ENCODE peak calls at places on chromosomes 4 and X, in seven cellular contexts. H, W, U, Z, C, F and R are unnamed samples.

GRCh38 chrX:13716905-13717304 is 17.5 kb downstream of the TRAPPC2 start:
- DNase-seq in H (no peak), W (no peak), U (no peak), Z (no peak), C (no peak), F (no peak), R (no peak)

GRCh38 chr4:55768291-55768690 is 51.3 kb upstream of the EXOC1L start:
- DNase-seq in H (no peak), W (no peak), U (peak), Z (peak), C (no peak), F (peak), R (no peak)

GRCh38 chr4:109576462-109576861 is 16.4 kb downstream of the MCUB start:
- DNase-seq in H (no peak), W (peak), U (no peak), Z (no peak), C (no peak), F (peak), R (peak)

GRCh38 chr4:105622269-105622668 is 69.8 kb downstream of the ARHGEF38 start:
- DNase-seq in H (no peak), W (no peak), U (peak), Z (peak), C (no peak), F (peak), R (no peak)

GRCh38 chr4:18021720-18022571 is at the start of gene LCORL:
- DNase-seq in H (peak), W (peak), U (peak), Z (peak), C (peak), F (peak), R (peak)

GRCh38 chr4:17966312-17966711 is 55.2 kb downstream of the LCORL start:
- DNase-seq in H (no peak), W (no peak), U (no peak), Z (no peak), C (no peak), F (no peak), R (no peak)

GRCh38 chr4:139300431-139301142 is 718 bp upstream of the NAA15 start:
- DNase-seq in H (peak), W (peak), U (peak), Z (peak), C (no peak), F (peak), R (no peak)

GRCh38 chr4:98996056-98996941 is 778 bp downstream of the METAP1 start:
- DNase-seq in H (no peak), W (peak), U (peak), Z (peak), C (no peak), F (peak), R (no peak)

GRCh38 chr4:155207534-155208257 is 740 bp upstream of the NPY2R start:
- DNase-seq in H (no peak), W (no peak), U (peak), Z (peak), C (no peak), F (no peak), R (no peak)

GRCh38 chrX:47467106-47467505 is 15.9 kb downstream of the ZNF41 start:
- DNase-seq in H (no peak), W (no peak), U (no peak), Z (no peak), C (no peak), F (no peak), R (no peak)

GRCh38 chr4:8192748-8193738 is 6.0 kb upstream of the SH3TC1 start:
- DNase-seq in H (no peak), W (peak), U (peak), Z (peak), C (no peak), F (peak), R (peak)

GRCh38 chr4:25002679-25003078 is 28.1 kb downstream of the LGI2 start:
- DNase-seq in H (no peak), W (no peak), U (no peak), Z (no peak), C (no peak), F (no peak), R (no peak)

GRCh38 chr4:121216438-121216837 is 52.3 kb upstream of the TNIP3 start:
- DNase-seq in H (no peak), W (no peak), U (no peak), Z (no peak), C (no peak), F (no peak), R (no peak)

GRCh38 chr4:105990933-105991332 is 95.7 kb downstream of the NPNT start:
- DNase-seq in H (no peak), W (no peak), U (no peak), Z (peak), C (no peak), F (peak), R (peak)

GRCh38 chr4:6346373-6347110 is 76.9 kb downstream of the WFS1 start:
- DNase-seq in H (no peak), W (no peak), U (peak), Z (no peak), C (no peak), F (no peak), R (no peak)

GRCh38 chr4:43456383-43456782 is 563.9 kb downstream of the GRXCR1 start:
- DNase-seq in H (no peak), W (no peak), U (no peak), Z (no peak), C (no peak), F (peak), R (no peak)

GRCh38 chrX:96436105-96436504 is 248.5 kb upstream of the DIAPH2 start:
- DNase-seq in H (no peak), W (no peak), U (peak), Z (peak), C (no peak), F (peak), R (no peak)